ENCODE peak calls at places on chromosomes 6 and 20, in four cellular contexts. I is pancreas, K is osteoblast, O is aorta. Z is an unnamed sample.

GRCh38 chr6:34125939-34126338 is 19.9 kb downstream of the GRM4 start:
- DNase-seq in I (no peak), O (no peak), K (no peak), Z (no peak)

GRCh38 chr6:111952326-111952725 is 79.1 kb upstream of the FYN start:
- DNase-seq in O (no peak), K (no peak), I (no peak), Z (no peak)

GRCh38 chr6:132021552-132022375 is 70.6 kb upstream of the CCN2 start:
- DNase-seq in K (no peak), I (no peak), O (no peak), Z (no peak)

GRCh38 chr6:112218563-112218962 is 35.8 kb downstream of the LAMA4 start:
- DNase-seq in K (peak; percentile 29), O (peak; percentile 52), I (no peak), Z (peak; percentile 74)

GRCh38 chr6:43820486-43820885 is 50.5 kb downstream of the VEGFA start:
- DNase-seq in O (no peak), I (no peak), K (no peak), Z (no peak)

GRCh38 chr6:161443868-161444267 is 170.0 kb upstream of the AGPAT4 start:
- DNase-seq in I (no peak), K (no peak), O (no peak), Z (peak; percentile 48)

GRCh38 chr6:134073156-134073555 is 20.7 kb upstream of the SLC2A12 start:
- DNase-seq in I (no peak), K (no peak), O (no peak), Z (no peak)

GRCh38 chr6:16982827-16983226 is 119.0 kb upstream of the STMND1 start:
- DNase-seq in I (no peak), O (no peak), K (no peak), Z (no peak)

GRCh38 chr6:62775427-62776022 is 435.7 kb upstream of the FKBP1C start:
- DNase-seq in O (no peak), I (no peak), K (no peak), Z (no peak)

GRCh38 chr6:134007077-134007476 is 45.3 kb downstream of the SLC2A12 start:
- DNase-seq in O (no peak), I (peak; percentile 63), K (peak; percentile 46), Z (no peak)

GRCh38 chr6:28767133-28767532 is 156.7 kb downstream of the TRIM27 start:
- DNase-seq in O (no peak), K (no peak), I (no peak), Z (no peak)

GRCh38 chr6:138572200-138572875 is 73.0 kb upstream of the NHSL1 start:
- DNase-seq in I (peak; percentile 81), O (peak; percentile 62), K (peak; percentile 83), Z (peak; percentile 79)

GRCh38 chr6:115271001-115271400 is 789.7 kb downstream of the FRK start:
- DNase-seq in O (no peak), K (no peak), I (peak; percentile 5), Z (no peak)

GRCh38 chr20:8964944-8965562 is 103.8 kb upstream of the PLCB4 start:
- DNase-seq in O (no peak), I (no peak), K (no peak), Z (no peak)

GRCh38 chr20:45944151-45944964 is 9.9 kb downstream of the PCIF1 start:
- DNase-seq in I (no peak), O (no peak), K (peak; percentile 89), Z (no peak)

GRCh38 chr6:133512410-133513016 is 271.4 kb downstream of the EYA4 start:
- DNase-seq in K (peak; percentile 34), O (peak; percentile 51), I (peak; percentile 14), Z (peak; percentile 21)

GRCh38 chr6:135438907-135439535 is 58.5 kb downstream of the AHI1 start:
- DNase-seq in K (no peak), I (no peak), O (no peak), Z (no peak)

GRCh38 chr6:116561377-116562018 is 7.9 kb downstream of the CALHM4 start:
- DNase-seq in I (peak; percentile 43), K (peak; percentile 81), O (peak; percentile 74), Z (peak; percentile 71)

GRCh38 chr6:40378725-40379074 is 208.5 kb downstream of the LRFN2 start:
- DNase-seq in O (no peak), I (no peak), K (no peak), Z (no peak)
- H3K4me3 ChIP-seq in O (no peak overlapping the region), I (no peak overlapping the region), K (no peak overlapping the region), Z (no peak overlapping the region)

GRCh38 chr6:1126036-1126435 is 185.9 kb upstream of the FOXQ1 start:
- DNase-seq in O (no peak), I (no peak), K (no peak), Z (no peak)
- H3K27ac ChIP-seq in O (no peak overlapping the region), I (no peak overlapping the region), K (no peak overlapping the region), Z (no peak overlapping the region)

GRCh38 chr6:26347699-26348098 is 17.3 kb upstream of the BTN3A2 start:
- DNase-seq in K (no peak), O (no peak), I (no peak), Z (no peak)
- H3K4me1 ChIP-seq in K (peaks cover 19% of the 10 kb centered on the region), O (no peaks in the 10 kb centered on the region), I (no peaks in the 10 kb centered on the region), Z (no peaks in the 10 kb centered on the region)

DNA sequence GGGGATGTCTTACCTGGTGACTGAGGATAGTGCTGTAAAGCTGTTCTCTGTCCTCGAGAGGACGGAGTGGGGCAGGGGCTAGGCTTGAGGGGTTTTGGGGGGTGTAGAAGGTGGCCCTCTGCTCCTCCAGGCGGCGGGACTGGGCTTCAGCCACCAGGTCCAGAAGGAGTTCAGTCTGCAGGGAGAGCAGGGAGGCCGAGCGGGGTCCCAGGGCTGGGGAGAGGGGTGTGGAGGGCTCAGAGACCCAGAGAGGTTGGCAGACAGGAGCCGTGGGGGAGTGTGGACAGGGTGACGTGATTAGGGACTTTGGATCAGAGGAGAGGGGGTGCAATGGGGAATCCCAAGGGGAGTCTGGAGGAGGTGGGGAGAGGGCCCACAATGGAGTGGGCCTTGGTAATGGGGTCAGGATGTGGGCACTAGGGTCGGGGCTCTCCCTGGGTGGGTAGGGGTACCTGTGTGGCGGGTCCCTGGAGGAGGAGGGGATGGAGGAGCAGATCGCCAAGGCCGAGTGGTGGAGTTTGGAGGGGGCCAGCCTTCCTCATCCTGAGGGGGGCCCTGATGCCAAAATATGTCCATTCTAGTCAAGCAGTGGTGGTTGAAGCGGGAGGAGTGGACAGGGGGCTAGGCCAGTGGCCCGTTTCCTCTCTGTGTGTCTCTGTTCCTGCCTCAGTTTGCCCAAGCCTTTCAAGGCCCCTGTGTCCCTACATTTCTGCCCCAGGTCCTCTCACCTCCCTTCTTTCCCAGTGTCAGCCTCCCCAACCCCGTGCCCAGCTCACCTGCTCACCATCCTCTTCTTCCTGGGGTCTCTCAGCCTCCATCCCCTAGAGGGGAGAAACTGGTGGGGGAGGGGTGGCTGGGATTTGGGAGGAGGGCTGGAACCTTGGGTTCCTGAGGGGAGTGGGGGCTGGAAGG is 491 bp downstream of the GPSM3 start:
- DNase-seq in O (no peak), I (no peak), K (peak; percentile 27), Z (no peak)
- H3K4me3 ChIP-seq in O (no peak overlapping the region), I (no peak overlapping the region), K (peak overlapping the region; percentile 12), Z (peak overlapping the region; percentile 39)

DNA sequence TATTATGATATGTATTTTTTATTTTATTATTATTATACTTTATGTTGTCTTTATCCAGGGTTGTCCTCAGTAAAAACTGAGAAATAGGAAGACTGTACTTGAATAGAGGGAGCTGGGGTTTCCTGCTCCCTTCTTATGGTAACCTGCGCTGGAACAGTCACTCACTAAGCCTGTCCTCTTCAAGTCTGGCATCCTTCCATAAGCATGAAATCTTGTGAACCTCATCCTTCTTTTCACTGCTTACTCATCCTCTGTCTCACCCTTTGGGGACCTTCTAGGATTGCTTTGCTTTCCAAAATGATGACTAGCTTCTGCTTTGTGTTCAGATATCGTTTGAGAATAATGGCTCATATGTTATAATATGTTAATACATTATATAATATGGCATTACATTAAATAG is 90.6 kb downstream of the C6orf118 start:
- DNase-seq in O (no peak), I (no peak), K (no peak), Z (no peak)
- H3K27ac ChIP-seq in O (no peak overlapping the region), I (no peak overlapping the region), K (no peak overlapping the region), Z (no peak overlapping the region)

GRCh38 chr20:60135276-60135675 is 177.1 kb downstream of the CDH26 start:
- DNase-seq in K (no peak), O (no peak), I (no peak), Z (no peak)
- H3K4me1 ChIP-seq in K (no peaks in the 10 kb centered on the region), O (no peaks in the 10 kb centered on the region), I (no peaks in the 10 kb centered on the region), Z (peaks cover 14% of the 10 kb centered on the region)

GRCh38 chr20:36848677-36849076 is 27.3 kb upstream of the TLDC2 start:
- DNase-seq in K (no peak), I (no peak), O (no peak), Z (no peak)
- H3K4me3 ChIP-seq in K (peak overlapping the region; percentile 52), I (no peak overlapping the region), O (no peak overlapping the region), Z (no peak overlapping the region)

GRCh38 chr20:6635034-6635736 is 132.3 kb upstream of the BMP2 start:
- DNase-seq in I (no peak), K (no peak), O (no peak), Z (no peak)
- H3K27ac ChIP-seq in I (no peak overlapping the region), K (no peak overlapping the region), O (no peak overlapping the region), Z (no peak overlapping the region)

GRCh38 chr6:13354331-13355042 is 26.1 kb upstream of the TBC1D7 start:
- DNase-seq in I (no peak), O (no peak), K (no peak), Z (no peak)
- H3K4me1 ChIP-seq in I (no peaks in the 10 kb centered on the region), O (no peaks in the 10 kb centered on the region), K (peaks cover 23% of the 10 kb centered on the region), Z (peaks cover 62% of the 10 kb centered on the region)